ENCODE peak calls at places on chromosomes 11 and 22, in four cellular contexts. Q, K, A and S are unnamed samples.

GRCh38 chr22:23781533-23781932 is 5.2 kb upstream of the SMARCB1 start:
- DNase-seq in Q (no peak), K (no peak), A (no peak), S (no peak)

GRCh38 chr11:13009921-13010736 is 1.0 kb downstream of the RASSF10 start:
- DNase-seq in Q (no peak), K (peak), A (peak), S (peak)

GRCh38 chr11:72441647-72442267 is 7.4 kb upstream of the CLPB start:
- DNase-seq in Q (no peak), K (peak), A (no peak), S (no peak)

GRCh38 chr11:7577226-7577882 is 63.6 kb downstream of the PPFIBP2 start:
- DNase-seq in Q (no peak), K (no peak), A (peak), S (peak)

GRCh38 chr11:75337195-75337654 is 14.2 kb downstream of the ARRB1 start:
- DNase-seq in Q (no peak), K (peak), A (no peak), S (peak)

GRCh38 chr11:6565325-6565724 is 38.1 kb downstream of the RRP8 start:
- DNase-seq in Q (no peak), K (no peak), A (no peak), S (no peak)

GRCh38 chr11:128318856-128319474 is 268.4 kb downstream of the ETS1 start:
- DNase-seq in Q (no peak), K (peak), A (no peak), S (peak)

GRCh38 chr11:44943118-44943517 is 7.6 kb downstream of the TP53I11 start:
- DNase-seq in Q (no peak), K (no peak), A (peak), S (peak)

GRCh38 chr11:91755951-91756707 is 468.5 kb upstream of the FAT3 start:
- DNase-seq in Q (no peak), K (no peak), A (no peak), S (no peak)

GRCh38 chr11:1749020-1749758 is 1.2 kb downstream of the IFITM10 start:
- DNase-seq in Q (no peak), K (no peak), A (no peak), S (no peak)

GRCh38 chr11:65646288-65646734 is 8.4 kb downstream of the SIPA1 start:
- DNase-seq in Q (no peak), K (no peak), A (no peak), S (no peak)

GRCh38 chr11:121931121-121931520 is 184.9 kb downstream of the BLID start:
- DNase-seq in Q (no peak), K (no peak), A (no peak), S (no peak)

GRCh38 chr11:123235687-123236261 is 40.7 kb upstream of the CLMP start:
- DNase-seq in Q (no peak), K (no peak), A (peak), S (peak)

GRCh38 chr11:77876045-77876444 is 55.1 kb downstream of the AAMDC start:
- DNase-seq in Q (no peak), K (no peak), A (no peak), S (no peak)

GRCh38 chr11:122154227-122154626 is 38.2 kb upstream of the BLID start:
- DNase-seq in Q (no peak), K (no peak), A (no peak), S (no peak)

GRCh38 chr11:31106326-31106725 is 263.2 kb downstream of the DCDC1 start:
- DNase-seq in Q (no peak), K (no peak), A (no peak), S (no peak)

GRCh38 chr22:37848587-37849088 is 581 bp upstream of the EIF3L start:
- DNase-seq in Q (no peak), K (peak), A (no peak), S (no peak)

GRCh38 chr11:65822760-65823528 is 10.8 kb upstream of the SNX32 start:
- DNase-seq in Q (no peak), K (no peak), A (no peak), S (peak)

GRCh38 chr11:61959026-61959608 is 8.3 kb downstream of the FTH1 start:
- DNase-seq in Q (no peak), K (no peak), A (no peak), S (peak)

GRCh38 chr11:61834278-61835004 is 6.3 kb downstream of the FADS2 start:
- DNase-seq in Q (no peak), K (peak), A (peak), S (peak)

GRCh38 chr11:17814546-17814945 is 80.0 kb downstream of the KCNC1 start:
- DNase-seq in Q (no peak), K (no peak), A (no peak), S (no peak)

GRCh38 chr11:46049325-46049860 is 71.9 kb downstream of the PHF21A start:
- DNase-seq in Q (no peak), K (no peak), A (no peak), S (no peak)

GRCh38 chr22:27032121-27032761 is 374.9 kb downstream of the MIAT start:
- DNase-seq in Q (no peak), K (no peak), A (peak), S (no peak)

GRCh38 chr22:38137876-38138687 is 27.6 kb upstream of the BAIAP2L2 start:
- DNase-seq in Q (no peak), K (no peak), A (no peak), S (no peak)

GRCh38 chr11:32081129-32081641 is 9.7 kb upstream of the RCN1 start:
- DNase-seq in Q (no peak), K (peak), A (no peak), S (no peak)

GRCh38 chr11:95050595-95051202 is 1.5 kb downstream of the KDM4F start:
- DNase-seq in Q (no peak), K (no peak), A (no peak), S (no peak)

GRCh38 chr11:57514538-57515331 is 767 bp downstream of the SLC43A1 start:
- DNase-seq in Q (no peak), K (peak), A (peak), S (peak)

GRCh38 chr11:87917111-87917510 is 258.1 kb downstream of the RAB38 start:
- DNase-seq in Q (no peak), K (peak), A (no peak), S (no peak)

GRCh38 chr11:108906329-108906728 is 241.5 kb downstream of the DDX10 start:
- DNase-seq in Q (no peak), K (peak), A (no peak), S (no peak)

GRCh38 chr11:420911-421321 is 6.1 kb upstream of the SIGIRR start:
- DNase-seq in Q (no peak), K (no peak), A (no peak), S (no peak)

GRCh38 chr22:37427711-37428635 is 694 bp upstream of the ELFN2 start:
- DNase-seq in Q (no peak), K (no peak), A (no peak), S (no peak)

GRCh38 chr11:65430406-65431217 is 8.0 kb downstream of the NEAT1 start:
- DNase-seq in Q (no peak), K (peak), A (no peak), S (peak)

GRCh38 chr11:64298966-64299846 is 952 bp upstream of the CATSPERZ start:
- DNase-seq in Q (no peak), K (no peak), A (peak), S (no peak)

GRCh38 chr11:112705148-112705547 is 256.1 kb upstream of the NCAM1 start:
- DNase-seq in Q (no peak), K (no peak), A (no peak), S (no peak)

GRCh38 chr11:66478823-66479740 is 1.2 kb upstream of the DPP3 start:
- DNase-seq in Q (no peak), K (peak), A (peak), S (peak)

GRCh38 chr11:17384002-17384511 is 4.4 kb downstream of the KCNJ11 start:
- DNase-seq in Q (peak), K (peak), A (peak), S (peak)